ENCODE peak calls at places on chromosomes 2 and 18, in five cellular contexts. One of them, this sample, is unnamed.

GRCh38 chr2:183248866-183249567 is 124.8 kb downstream of the NUP35 start:
- DNase-seq in AG04450: no peak
- DNase-seq in neuronal stem cell: peak
- DNase-seq in colonic mucosa: no peak
- DNase-seq in left ventricle myocardium inferior: no peak
- DNase-seq in this sample: peak

GRCh38 chr18:40413160-40413559 is 1541.9 kb upstream of the PIK3C3 start:
- DNase-seq in AG04450: no peak
- DNase-seq in colonic mucosa: peak
- DNase-seq in left ventricle myocardium inferior: no peak
- DNase-seq in neuronal stem cell: peak
- DNase-seq in this sample: peak

GRCh38 chr18:34311468-34311867 is 86.8 kb upstream of the NOL4 start:
- DNase-seq in colonic mucosa: no peak
- DNase-seq in neuronal stem cell: no peak
- DNase-seq in AG04450: no peak
- DNase-seq in left ventricle myocardium inferior: no peak
- DNase-seq in this sample: no peak

GRCh38 chr2:8413589-8414135 is 268.2 kb upstream of the ID2 start:
- DNase-seq in left ventricle myocardium inferior: no peak
- DNase-seq in neuronal stem cell: no peak
- DNase-seq in colonic mucosa: peak
- DNase-seq in AG04450: no peak
- DNase-seq in this sample: no peak

GRCh38 chr2:39099820-39100728 is 20.8 kb downstream of the SOS1 start:
- DNase-seq in left ventricle myocardium inferior: no peak
- DNase-seq in AG04450: no peak
- DNase-seq in colonic mucosa: no peak
- DNase-seq in neuronal stem cell: no peak
- DNase-seq in this sample: no peak

GRCh38 chr18:48833701-48834394 is 116.9 kb downstream of the SMAD7 start:
- DNase-seq in colonic mucosa: no peak
- DNase-seq in neuronal stem cell: no peak
- DNase-seq in left ventricle myocardium inferior: no peak
- DNase-seq in AG04450: no peak
- DNase-seq in this sample: no peak

GRCh38 chr2:926259-926780 is 24.3 kb upstream of the SNTG2 start:
- DNase-seq in neuronal stem cell: no peak
- DNase-seq in colonic mucosa: no peak
- DNase-seq in left ventricle myocardium inferior: no peak
- DNase-seq in AG04450: no peak
- DNase-seq in this sample: no peak

GRCh38 chr2:182360012-182360662 is 66.7 kb downstream of the PDE1A start:
- DNase-seq in colonic mucosa: peak
- DNase-seq in neuronal stem cell: no peak
- DNase-seq in AG04450: peak
- DNase-seq in left ventricle myocardium inferior: no peak
- DNase-seq in this sample: no peak

GRCh38 chr18:70322928-70323327 is 34.1 kb downstream of the SOCS6 start:
- DNase-seq in AG04450: no peak
- DNase-seq in neuronal stem cell: no peak
- DNase-seq in colonic mucosa: no peak
- DNase-seq in left ventricle myocardium inferior: no peak
- DNase-seq in this sample: peak

GRCh38 chr2:10619643-10620042 is 70.1 kb downstream of the NOL10 start:
- DNase-seq in colonic mucosa: no peak
- DNase-seq in AG04450: peak
- DNase-seq in left ventricle myocardium inferior: no peak
- DNase-seq in neuronal stem cell: no peak
- DNase-seq in this sample: no peak

GRCh38 chr2:115483631-115484030 is 1041.2 kb downstream of the DPP10 start:
- DNase-seq in neuronal stem cell: no peak
- DNase-seq in left ventricle myocardium inferior: no peak
- DNase-seq in colonic mucosa: no peak
- DNase-seq in AG04450: no peak
- DNase-seq in this sample: no peak

GRCh38 chr2:23414876-23415275 is 29.9 kb downstream of the KLHL29 start:
- DNase-seq in colonic mucosa: no peak
- DNase-seq in neuronal stem cell: no peak
- DNase-seq in left ventricle myocardium inferior: no peak
- DNase-seq in AG04450: no peak
- DNase-seq in this sample: peak

GRCh38 chr2:3696542-3696941 is 6.8 kb upstream of the DCDC2C start:
- DNase-seq in neuronal stem cell: no peak
- DNase-seq in colonic mucosa: no peak
- DNase-seq in AG04450: no peak
- DNase-seq in left ventricle myocardium inferior: no peak
- DNase-seq in this sample: no peak

GRCh38 chr2:3025261-3025660 is 352.4 kb downstream of the EIPR1 start:
- DNase-seq in colonic mucosa: no peak
- DNase-seq in neuronal stem cell: no peak
- DNase-seq in AG04450: no peak
- DNase-seq in left ventricle myocardium inferior: no peak
- DNase-seq in this sample: no peak

GRCh38 chr2:75466708-75467311 is 93.9 kb downstream of the EVA1A start:
- DNase-seq in left ventricle myocardium inferior: no peak
- DNase-seq in AG04450: no peak
- DNase-seq in neuronal stem cell: peak
- DNase-seq in colonic mucosa: peak
- DNase-seq in this sample: peak

GRCh38 chr2:60294901-60295590 is 258.4 kb downstream of the BCL11A start:
- DNase-seq in AG04450: no peak
- DNase-seq in neuronal stem cell: no peak
- DNase-seq in colonic mucosa: no peak
- DNase-seq in left ventricle myocardium inferior: no peak
- DNase-seq in this sample: peak

GRCh38 chr2:96842600-96842999 is 1.2 kb downstream of the ANKRD23 start:
- DNase-seq in AG04450: no peak
- DNase-seq in left ventricle myocardium inferior: peak
- DNase-seq in colonic mucosa: no peak
- DNase-seq in neuronal stem cell: no peak
- DNase-seq in this sample: no peak

GRCh38 chr2:3470856-3471737 is 48.2 kb downstream of the ADI1 start:
- DNase-seq in neuronal stem cell: no peak
- DNase-seq in colonic mucosa: no peak
- DNase-seq in AG04450: no peak
- DNase-seq in left ventricle myocardium inferior: peak
- DNase-seq in this sample: no peak

GRCh38 chr2:113720167-113720566 is 36.3 kb downstream of the SLC35F5 start:
- DNase-seq in neuronal stem cell: no peak
- DNase-seq in colonic mucosa: no peak
- DNase-seq in left ventricle myocardium inferior: no peak
- DNase-seq in AG04450: no peak
- DNase-seq in this sample: peak

GRCh38 chr18:8730080-8730827 is 24.9 kb downstream of the MTCL1 start:
- DNase-seq in AG04450: no peak
- DNase-seq in colonic mucosa: peak
- DNase-seq in neuronal stem cell: no peak
- DNase-seq in left ventricle myocardium inferior: peak
- DNase-seq in this sample: no peak

GRCh38 chr18:25724121-25724520 is 366.3 kb downstream of the SS18 start:
- DNase-seq in AG04450: no peak
- DNase-seq in colonic mucosa: no peak
- DNase-seq in left ventricle myocardium inferior: no peak
- DNase-seq in neuronal stem cell: no peak
- DNase-seq in this sample: no peak

GRCh38 chr2:205808493-205809121 is 126.3 kb downstream of the NRP2 start:
- DNase-seq in colonic mucosa: no peak
- DNase-seq in AG04450: no peak
- DNase-seq in neuronal stem cell: no peak
- DNase-seq in left ventricle myocardium inferior: no peak
- DNase-seq in this sample: no peak

GRCh38 chr2:168521342-168521741 is 65.3 kb downstream of the CERS6 start:
- DNase-seq in AG04450: no peak
- DNase-seq in colonic mucosa: no peak
- DNase-seq in neuronal stem cell: no peak
- DNase-seq in left ventricle myocardium inferior: no peak
- DNase-seq in this sample: no peak

GRCh38 chr2:62423235-62423634 is 82.8 kb downstream of the TMEM17 start:
- DNase-seq in neuronal stem cell: no peak
- DNase-seq in colonic mucosa: no peak
- DNase-seq in AG04450: no peak
- DNase-seq in left ventricle myocardium inferior: no peak
- DNase-seq in this sample: peak

GRCh38 chr2:40455661-40456060 is 3.8 kb upstream of the SLC8A1 start:
- DNase-seq in AG04450: no peak
- DNase-seq in left ventricle myocardium inferior: no peak
- DNase-seq in colonic mucosa: no peak
- DNase-seq in neuronal stem cell: no peak
- DNase-seq in this sample: no peak

GRCh38 chr2:237498341-237498740 is 11.3 kb downstream of the MLPH start:
- DNase-seq in neuronal stem cell: no peak
- DNase-seq in left ventricle myocardium inferior: no peak
- DNase-seq in colonic mucosa: no peak
- DNase-seq in AG04450: no peak
- DNase-seq in this sample: no peak

GRCh38 chr2:237497820-237498128 is 10.7 kb downstream of the MLPH start:
- DNase-seq in AG04450: no peak
- DNase-seq in left ventricle myocardium inferior: no peak
- DNase-seq in neuronal stem cell: no peak
- DNase-seq in colonic mucosa: no peak
- DNase-seq in this sample: no peak

GRCh38 chr2:237496428-237496827 is 9.4 kb downstream of the MLPH start:
- DNase-seq in AG04450: no peak
- DNase-seq in left ventricle myocardium inferior: no peak
- DNase-seq in colonic mucosa: no peak
- DNase-seq in neuronal stem cell: no peak
- DNase-seq in this sample: no peak

GRCh38 chr2:237495521-237496117 is 8.6 kb downstream of the MLPH start:
- DNase-seq in colonic mucosa: no peak
- DNase-seq in AG04450: no peak
- DNase-seq in neuronal stem cell: no peak
- DNase-seq in left ventricle myocardium inferior: no peak
- DNase-seq in this sample: no peak

DNA sequence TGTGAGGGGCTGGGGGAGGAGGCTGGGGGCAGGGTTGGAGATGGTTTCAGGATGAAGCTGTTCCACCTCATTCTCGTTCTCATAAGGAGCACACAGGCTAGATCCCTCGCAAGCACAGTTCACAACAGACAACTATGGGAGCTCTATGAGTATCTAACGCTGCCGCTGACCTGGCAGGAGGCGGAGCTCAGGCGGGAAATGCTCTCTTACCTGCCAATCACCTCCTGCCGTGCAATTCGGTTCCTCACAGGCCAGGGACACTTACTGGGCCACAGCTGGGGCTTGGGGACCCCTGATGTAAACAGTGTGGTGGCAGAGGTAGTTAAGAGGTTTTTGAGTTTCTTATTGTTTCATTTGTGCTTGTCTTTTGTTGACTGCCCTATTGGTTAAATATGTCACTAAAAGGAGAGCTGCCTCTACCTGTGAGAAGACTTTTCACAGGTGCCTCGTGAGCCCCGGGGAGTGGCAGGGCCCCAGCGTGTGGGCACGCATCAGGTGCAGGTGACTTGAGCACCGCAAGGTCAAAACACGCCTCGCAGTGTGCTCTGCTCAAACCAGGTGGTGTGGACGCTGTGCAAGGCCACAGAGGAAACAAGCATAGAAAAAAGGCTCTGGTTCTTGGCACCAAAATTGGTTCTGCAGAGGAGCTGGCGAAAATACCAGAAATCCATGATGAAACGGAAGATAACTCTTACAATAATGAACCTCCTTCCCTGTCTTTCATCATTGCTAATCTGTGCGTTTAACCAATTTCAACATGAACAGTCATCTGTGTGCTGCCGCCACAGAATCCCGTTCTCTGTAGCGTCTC is 10.2 kb downstream of the MLPH start:
- DNase-seq in neuronal stem cell: no peak
- DNase-seq in colonic mucosa: no peak
- DNase-seq in left ventricle myocardium inferior: no peak
- DNase-seq in AG04450: no peak
- DNase-seq in this sample: no peak
- H3K27ac ChIP-seq in neuronal stem cell: no peak
- H3K27ac ChIP-seq in colonic mucosa: no peak
- H3K27ac ChIP-seq in left ventricle myocardium inferior: no peak
- H3K27ac ChIP-seq in AG04450: no peak
- H3K27ac ChIP-seq in this sample: no peak

DNA sequence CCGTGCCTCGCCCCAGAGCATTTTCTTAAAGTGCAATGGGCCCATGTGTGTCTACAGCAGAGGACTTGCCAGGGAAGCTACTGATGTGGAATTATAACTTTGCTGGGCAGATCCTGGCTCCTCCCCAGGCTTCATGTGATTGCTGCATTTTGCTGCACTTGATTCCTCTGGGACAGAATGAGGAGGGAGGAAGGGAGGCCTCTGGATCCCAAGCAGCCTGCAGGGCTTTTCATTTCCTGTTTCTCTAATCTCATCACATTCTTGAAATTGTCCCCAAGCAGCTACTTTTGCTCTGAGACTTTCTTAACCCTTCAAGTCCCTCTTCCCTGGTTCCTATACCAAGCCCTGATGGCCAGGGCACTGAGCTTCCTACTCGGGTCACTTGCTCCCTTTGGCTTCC is 134.4 kb upstream of the SEC11C start:
- DNase-seq in left ventricle myocardium inferior: peak
- DNase-seq in colonic mucosa: no peak
- DNase-seq in AG04450: no peak
- DNase-seq in neuronal stem cell: no peak
- DNase-seq in this sample: no peak
- H3K27ac ChIP-seq in left ventricle myocardium inferior: peak
- H3K27ac ChIP-seq in colonic mucosa: no peak
- H3K27ac ChIP-seq in AG04450: no peak
- H3K27ac ChIP-seq in neuronal stem cell: no peak
- H3K27ac ChIP-seq in this sample: no peak

DNA sequence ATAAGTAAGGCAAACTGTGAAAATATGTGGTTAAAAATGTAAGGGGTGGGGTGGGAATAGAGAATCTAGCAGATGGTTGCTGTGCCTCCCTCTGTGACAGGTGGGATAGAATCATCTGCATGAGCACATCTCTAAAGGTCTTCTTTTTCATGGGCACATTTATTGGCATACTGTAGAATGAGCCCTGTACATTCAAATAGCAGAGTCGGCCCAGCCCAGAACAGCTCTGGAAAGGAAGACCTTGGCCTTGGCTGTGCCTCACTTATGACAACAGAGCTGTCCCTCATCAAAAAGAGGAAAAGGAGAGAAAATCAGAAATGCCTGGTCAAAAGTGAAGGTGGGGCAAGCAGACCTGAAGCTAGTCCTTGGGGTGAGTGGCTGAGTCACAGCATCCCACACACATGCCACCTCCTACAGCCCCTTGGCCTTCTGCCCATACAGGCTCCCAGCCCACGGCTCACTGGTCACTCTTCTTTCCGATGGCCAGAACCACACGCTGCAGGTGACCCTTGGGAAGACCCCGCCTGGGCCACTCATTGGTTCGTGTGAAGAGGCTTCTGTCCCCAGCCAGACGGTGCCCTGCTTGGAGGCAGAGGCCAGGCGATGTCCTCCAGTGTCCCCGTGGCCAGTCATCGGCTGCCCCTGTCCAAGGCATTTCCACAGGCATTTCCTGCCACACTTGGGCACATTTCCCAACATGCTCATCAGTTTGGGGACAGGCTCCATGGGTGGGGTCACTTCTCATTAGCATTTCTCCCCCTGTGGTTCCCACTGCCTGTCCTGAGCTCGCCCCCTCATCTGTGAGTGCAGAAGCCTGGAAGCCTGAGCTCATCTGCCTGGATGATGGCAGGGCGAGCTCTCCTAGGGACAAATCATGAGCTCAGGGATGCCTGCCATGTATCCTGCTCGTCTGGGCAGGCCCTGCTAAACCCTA is 113.6 kb downstream of the MCFD2 start:
- DNase-seq in left ventricle myocardium inferior: no peak
- DNase-seq in neuronal stem cell: no peak
- DNase-seq in AG04450: no peak
- DNase-seq in colonic mucosa: no peak
- DNase-seq in this sample: no peak
- H3K27ac ChIP-seq in left ventricle myocardium inferior: peak
- H3K27ac ChIP-seq in neuronal stem cell: no peak
- H3K27ac ChIP-seq in AG04450: peak
- H3K27ac ChIP-seq in colonic mucosa: no peak
- H3K27ac ChIP-seq in this sample: no peak

GRCh38 chr2:88329815-88330603 is 122.5 kb downstream of the FOXI3 start:
- DNase-seq in colonic mucosa: no peak
- DNase-seq in left ventricle myocardium inferior: no peak
- DNase-seq in AG04450: no peak
- DNase-seq in neuronal stem cell: peak
- DNase-seq in this sample: peak
- H3K27ac ChIP-seq in colonic mucosa: no peak
- H3K27ac ChIP-seq in left ventricle myocardium inferior: no peak
- H3K27ac ChIP-seq in AG04450: no peak
- H3K27ac ChIP-seq in neuronal stem cell: no peak
- H3K27ac ChIP-seq in this sample: no peak